ENCODE peak calls at places on chromosomes 6 and 20, in ten cellular contexts. X, P, D, C, G, T, B, K, N and O are unnamed samples.
A peak's percentile ranks its signal among the peaks of the same experiment; 100 is the strongest.

GRCh38 chr6:146543940-146544661 is 468 bp downstream of the RAB32 start:
- DNase-seq in X (peak; percentile 47), C (no peak), P (peak; percentile 2), K (peak; percentile 39), N (no peak), G (no peak), T (peak; percentile 59), D (no peak), B (peak; percentile 29), O (peak; percentile 80)

GRCh38 chr6:87078983-87079616 is 15.8 kb downstream of the CGA start:
- DNase-seq in P (peak; percentile 6), G (peak; percentile 20), N (peak; percentile 79), T (peak; percentile 61), X (peak; percentile 84), B (peak; percentile 66), D (peak; percentile 53), C (no peak), K (peak; percentile 50), O (peak; percentile 67)

GRCh38 chr6:155455766-155456165 is at the start of gene NOX3:
- DNase-seq in G (no peak), P (no peak), D (no peak), T (no peak), C (no peak), X (no peak), K (no peak), B (no peak), N (no peak), O (no peak)

GRCh38 chr6:166803455-166803854 is 152.9 kb downstream of the RNASET2 start:
- DNase-seq in B (no peak), T (no peak), D (no peak), C (no peak), K (no peak), G (no peak), P (no peak), N (no peak), X (no peak), O (no peak)

GRCh38 chr6:84825461-84825860 is 61.1 kb upstream of the TBX18 start:
- DNase-seq in G (no peak), T (peak; percentile 82), K (no peak), B (no peak), N (no peak), P (no peak), X (no peak), C (peak; percentile 5), D (no peak), O (no peak)

GRCh38 chr6:30955367-30956042 is 14.7 kb downstream of the MUCL3 start:
- DNase-seq in N (peak; percentile 83), T (peak; percentile 12), D (peak; percentile 88), B (peak; percentile 80), K (peak; percentile 76), P (no peak), X (peak; percentile 52), G (no peak), C (no peak), O (peak; percentile 70)

GRCh38 chr6:82365011-82365751 is 1.6 kb downstream of the TPBG start:
- DNase-seq in P (no peak), D (no peak), B (peak; percentile 39), C (no peak), N (peak; percentile 26), T (peak; percentile 53), G (no peak), X (peak; percentile 69), K (no peak), O (no peak)

GRCh38 chr20:12882832-12883506 is 125.8 kb upstream of the SPTLC3 start:
- DNase-seq in N (no peak), B (no peak), D (no peak), T (peak; percentile 51), G (peak; percentile 7), C (peak; percentile 29), K (no peak), P (no peak), X (no peak), O (no peak)

GRCh38 chr6:142045380-142046270 is 87.1 kb upstream of the GJE1 start:
- DNase-seq in T (peak; percentile 44), P (no peak), K (no peak), D (no peak), X (no peak), B (no peak), N (no peak), C (no peak), G (no peak), O (no peak)

GRCh38 chr6:894274-894673 is 201.3 kb upstream of the EXOC2 start:
- DNase-seq in D (no peak), G (no peak), X (no peak), T (no peak), N (no peak), K (no peak), C (no peak), P (no peak), B (no peak), O (no peak)

GRCh38 chr6:47419621-47420020 is 58.0 kb upstream of the CD2AP start:
- DNase-seq in G (no peak), N (no peak), D (no peak), T (peak; percentile 15), B (no peak), C (no peak), K (no peak), P (no peak), X (no peak), O (no peak)

GRCh38 chr6:24296944-24297343 is 60.9 kb downstream of the DCDC2 start:
- DNase-seq in C (no peak), K (no peak), T (no peak), P (no peak), B (no peak), N (no peak), G (no peak), X (no peak), D (no peak), O (no peak)

GRCh38 chr6:108760158-108761050 is 87.8 kb upstream of the ARMC2 start:
- DNase-seq in D (no peak), P (no peak), C (no peak), G (no peak), T (peak; percentile 63), K (no peak), X (peak; percentile 51), B (no peak), N (no peak), O (no peak)

GRCh38 chr6:167079853-167080297 is 43.0 kb upstream of the CCR6 start:
- DNase-seq in N (peak; percentile 94), C (no peak), D (no peak), B (peak; percentile 77), G (no peak), K (no peak), T (no peak), X (no peak), P (no peak), O (no peak)

GRCh38 chr6:161370882-161371281 is 97.0 kb upstream of the AGPAT4 start:
- DNase-seq in P (no peak), T (peak; percentile 78), D (peak; percentile 77), N (peak; percentile 85), K (peak; percentile 53), C (no peak), X (peak; percentile 75), G (peak; percentile 42), B (peak; percentile 76), O (no peak)
- TF ChIP-seq CTCF in P (peak; percentile 78), T (peak; percentile 94), D (peak; percentile 89), N (peak; percentile 94), K (peak; percentile 71), C (peak; percentile 95), X (peak; percentile 95), G (peak; percentile 96), B (peak; percentile 82), O (peak; percentile 74)

GRCh38 chr6:5223309-5223708 is 37.4 kb downstream of the LYRM4 start:
- DNase-seq in C (no peak), D (no peak), B (no peak), N (no peak), G (no peak), K (no peak), X (no peak), P (no peak), T (no peak), O (no peak)
- TF ChIP-seq CTCF in C (no peak), D (no peak), B (no peak), N (no peak), G (no peak), K (no peak), X (no peak), P (no peak), T (no peak), O (no peak)

GRCh38 chr6:131808460-131809269 is 845 bp downstream of the ENPP1 start:
- DNase-seq in K (no peak), P (no peak), T (no peak), G (no peak), X (no peak), C (no peak), D (no peak), B (no peak), N (no peak), O (no peak)

GRCh38 chr6:131811510-131811909 is 3.7 kb downstream of the ENPP1 start:
- DNase-seq in N (no peak), T (no peak), D (no peak), X (no peak), B (no peak), P (no peak), C (no peak), K (no peak), G (no peak), O (no peak)

GRCh38 chr6:131803007-131803769 is 4.6 kb upstream of the ENPP1 start:
- DNase-seq in X (no peak), N (no peak), T (no peak), K (no peak), C (no peak), G (no peak), D (no peak), P (no peak), B (no peak), O (no peak)

GRCh38 chr6:131807321-131807643 is 538 bp upstream of the ENPP1 start:
- DNase-seq in B (no peak), P (no peak), T (no peak), K (no peak), D (no peak), C (no peak), N (no peak), X (no peak), G (no peak), O (no peak)

DNA sequence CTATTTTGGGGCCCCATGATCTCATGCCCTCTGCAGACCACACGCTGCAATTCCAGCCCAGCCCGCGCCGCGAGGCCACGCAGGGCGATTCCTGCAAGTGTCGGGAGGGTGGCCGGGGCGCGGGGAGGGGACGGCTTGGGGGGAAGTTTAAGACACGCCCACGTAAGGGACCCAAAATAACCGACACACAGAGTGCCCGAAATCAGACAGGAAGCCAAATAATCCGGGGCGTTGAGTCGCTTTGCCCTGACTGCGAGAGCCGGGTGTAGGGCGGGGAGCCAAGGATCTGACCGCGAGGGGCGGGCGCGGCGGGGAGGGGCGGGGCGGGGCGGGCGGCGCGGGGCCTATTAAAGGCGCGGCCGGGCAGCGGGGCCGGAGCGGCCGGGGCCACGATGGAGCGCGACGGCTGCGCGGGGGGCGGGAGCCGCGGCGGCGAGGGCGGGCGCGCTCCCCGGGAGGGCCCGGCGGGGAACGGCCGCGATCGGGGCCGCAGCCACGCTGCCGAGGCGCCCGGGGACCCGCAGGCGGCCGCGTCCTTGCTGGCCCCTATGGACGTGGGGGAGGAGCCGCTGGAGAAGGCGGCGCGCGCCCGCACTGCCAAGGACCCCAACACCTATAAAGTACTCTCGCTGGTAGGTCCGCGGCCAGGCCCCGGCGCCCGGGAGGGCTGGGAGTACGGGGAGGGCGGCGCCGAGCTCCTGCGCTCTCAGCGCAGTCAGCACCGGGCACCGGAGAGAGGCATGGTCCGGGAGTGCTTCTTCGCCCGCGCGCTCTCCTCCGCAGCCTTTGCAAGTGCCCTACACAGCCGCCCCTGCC is at the start of gene ENPP1:
- DNase-seq in B (peak; percentile 54), D (peak; percentile 65), T (peak; percentile 63), C (no peak), K (peak; percentile 77), G (no peak), X (peak; percentile 76), N (peak; percentile 36), P (peak; percentile 60), O (peak; percentile 75)
- TF ChIP-seq CTCF in B (no peak), D (no peak), T (peak; percentile 3), C (peak; percentile 25), K (peak; percentile 9), G (peak; percentile 33), X (no peak), N (no peak), P (peak; percentile 59), O (peak; percentile 45)

GRCh38 chr20:62449951-62450815 is 22.8 kb upstream of the RBBP8NL start:
- DNase-seq in C (no peak), D (no peak), P (no peak), K (no peak), N (no peak), G (no peak), T (no peak), B (no peak), X (no peak), O (no peak)
- TF ChIP-seq CTCF in C (no peak), D (no peak), P (no peak), K (no peak), N (no peak), G (no peak), T (peak; percentile 13), B (no peak), X (no peak), O (no peak)